ENCODE peak calls at places on chromosome 16, in five cellular contexts. A is AG04450, M is NCI-H446, T is A673, H is heart right ventricle. U is an unnamed sample.

GRCh38 chr16:83393196-83393981 is 414.4 kb upstream of the HSBP1 start:
- DNase-seq in A (no peak), H (no peak), M (no peak), T (peak), U (no peak)

GRCh38 chr16:65121870-65122723 is at the start of gene CDH11:
- DNase-seq in H (peak), T (peak), A (peak), M (no peak), U (peak)

GRCh38 chr16:75279277-75279676 is 27.9 kb upstream of the BCAR1 start:
- DNase-seq in H (no peak), M (peak), A (no peak), T (no peak), U (no peak)

GRCh38 chr16:50196736-50197135 is 43.6 kb downstream of the TENT4B start:
- DNase-seq in A (no peak), H (no peak), T (no peak), M (no peak), U (no peak)

GRCh38 chr16:85238233-85238647 is 126.0 kb upstream of the CIBAR2 start:
- DNase-seq in H (peak), A (peak), T (peak), M (peak), U (peak)

GRCh38 chr16:50940275-50940854 is 198.5 kb downstream of the CYLD start:
- DNase-seq in M (no peak), A (no peak), H (no peak), T (peak), U (no peak)

GRCh38 chr16:87442581-87442966 is 50.2 kb downstream of the ZCCHC14 start:
- DNase-seq in M (no peak), A (no peak), H (no peak), T (no peak), U (no peak)

GRCh38 chr16:89972244-89973234 is 24.0 kb downstream of the DEF8 start:
- DNase-seq in A (peak), T (peak), M (peak), H (peak), U (peak)

GRCh38 chr16:86531193-86531550 is 20.8 kb downstream of the FOXF1 start:
- DNase-seq in M (no peak), T (no peak), H (peak), A (no peak), U (peak)

GRCh38 chr16:85541181-85541580 is 71.9 kb upstream of the GSE1 start:
- DNase-seq in T (no peak), H (no peak), A (no peak), M (no peak), U (no peak)

GRCh38 chr16:58506241-58507194 is 6.6 kb downstream of the NDRG4 start:
- DNase-seq in H (no peak), A (no peak), M (no peak), T (no peak), U (no peak)

GRCh38 chr16:30054451-30054850 is 11.1 kb upstream of the ALDOA start:
- DNase-seq in A (no peak), M (no peak), T (no peak), H (no peak), U (no peak)

GRCh38 chr16:67326472-67327309 is at the start of the genes KCTD19 and LRRC36:
- DNase-seq in T (peak), H (peak), A (no peak), M (no peak), U (peak)

GRCh38 chr16:80580109-80580832 is 39.5 kb downstream of the DYNLRB2 start:
- DNase-seq in H (no peak), T (no peak), A (no peak), M (no peak), U (no peak)

GRCh38 chr16:8885674-8886592 is 3.8 kb downstream of the LITAFD start:
- DNase-seq in T (no peak), M (no peak), A (no peak), H (no peak), U (no peak)

GRCh38 chr16:24917891-24918290 is 72.1 kb downstream of the SLC5A11 start:
- DNase-seq in T (no peak), H (no peak), M (no peak), A (no peak), U (no peak)

GRCh38 chr16:88613-89012 is 10.6 kb downstream of the MPG start:
- DNase-seq in A (no peak), H (no peak), M (no peak), T (no peak), U (no peak)

GRCh38 chr16:2898831-2899563 is 12.7 kb upstream of the FLYWCH1 start:
- DNase-seq in T (no peak), H (no peak), M (no peak), A (no peak), U (no peak)

GRCh38 chr16:83928341-83929055 is 24.5 kb upstream of the OSGIN1 start:
- DNase-seq in T (no peak), A (peak), H (no peak), M (no peak), U (no peak)

GRCh38 chr16:52912565-52913173 is 140.0 kb downstream of the CHD9NB start:
- DNase-seq in M (peak), T (peak), H (peak), A (peak), U (peak)

GRCh38 chr16:8905168-8905762 is 23.1 kb downstream of the LITAFD start:
- DNase-seq in M (no peak), T (peak), H (no peak), A (no peak), U (no peak)

GRCh38 chr16:11205754-11206459 is 50.1 kb downstream of the SOCS1 start:
- DNase-seq in M (no peak), A (no peak), T (no peak), H (no peak), U (no peak)

GRCh38 chr16:26019885-26020284 is 328.1 kb downstream of the HS3ST4 start:
- DNase-seq in M (no peak), H (no peak), T (no peak), A (no peak), U (no peak)

U was measured in tibial nerve.